ENCODE peak calls at places on chromosome 16, in four cellular contexts. G is IMR-90; Z is stomach; C is CD8-positive, alpha-beta memory T cell. S is an unnamed sample.

GRCh38 chr16:10849736-10850477 is 27.1 kb upstream of the CIITA start:
- DNase-seq in C (no peak), G (no peak), Z (no peak), S (no peak)

GRCh38 chr16:26316683-26317464 is 625.1 kb downstream of the HS3ST4 start:
- DNase-seq in G (no peak), Z (no peak), C (no peak), S (no peak)

GRCh38 chr16:87434146-87434667 is 42.1 kb downstream of the MAP1LC3B start:
- DNase-seq in G (no peak), Z (no peak), C (no peak), S (no peak)

GRCh38 chr16:64738321-64738960 is 383.4 kb downstream of the CDH11 start:
- DNase-seq in G (peak; percentile 66), Z (no peak), C (no peak), S (no peak)

GRCh38 chr16:69334696-69335095 is 4.3 kb upstream of the PDF start:
- DNase-seq in C (no peak), Z (no peak), G (no peak), S (no peak)

GRCh38 chr16:24511801-24512200 is 27.6 kb upstream of the RBBP6 start:
- DNase-seq in Z (no peak), C (no peak), G (no peak), S (no peak)

GRCh38 chr16:55668337-55669281 is 12.8 kb downstream of the SLC6A2 start:
- DNase-seq in G (peak; percentile 5), Z (no peak), C (no peak), S (peak; percentile 86)

GRCh38 chr16:2022723-2023097 is 3.1 kb downstream of the NPW start:
- DNase-seq in G (peak; percentile 26), C (no peak), Z (no peak), S (no peak)

GRCh38 chr16:53094013-53094630 is 39.3 kb downstream of the CHD9 start:
- DNase-seq in Z (peak; percentile 82), G (no peak), C (peak; percentile 25), S (peak; percentile 80)

GRCh38 chr16:16907089-16907488 is 528.1 kb downstream of the NPIPA7 start:
- DNase-seq in G (no peak), C (no peak), Z (no peak), S (no peak)

GRCh38 chr16:87218281-87219055 is 98.7 kb downstream of the C16orf95 start:
- DNase-seq in Z (no peak), C (no peak), G (no peak), S (no peak)

GRCh38 chr16:20671903-20672302 is 25.6 kb downstream of the ACSM1 start:
- DNase-seq in Z (no peak), G (no peak), C (no peak), S (no peak)

GRCh38 chr16:86227801-86228200 is 282.5 kb upstream of the FOXF1 start:
- DNase-seq in Z (peak; percentile 17), C (no peak), G (peak; percentile 32), S (no peak)

GRCh38 chr16:8866118-8866883 is 2.5 kb downstream of the CARHSP1 start:
- DNase-seq in G (no peak), C (no peak), Z (peak; percentile 49), S (no peak)

GRCh38 chr16:29842732-29843346 is 20.2 kb downstream of the CDIPT start:
- DNase-seq in G (no peak), Z (no peak), C (no peak), S (no peak)

GRCh38 chr16:8751481-8752311 is 45.7 kb downstream of the TMEM186 start:
- DNase-seq in Z (no peak), C (no peak), G (peak; percentile 78), S (peak; percentile 69)

GRCh38 chr16:57268804-57269800 is 15.4 kb downstream of the PLLP start:
- DNase-seq in C (no peak), Z (peak; percentile 95), G (peak; percentile 14), S (peak; percentile 30)

GRCh38 chr16:10558746-10559641 is 21.4 kb downstream of the EMP2 start:
- DNase-seq in G (no peak), Z (peak; percentile 75), C (no peak), S (peak; percentile 86)

GRCh38 chr16:80704751-80705150 is 99.6 kb downstream of the CDYL2 start:
- DNase-seq in Z (no peak), C (no peak), G (no peak), S (no peak)

GRCh38 chr16:86072328-86073102 is 173.6 kb downstream of the IRF8 start:
- DNase-seq in C (no peak), G (peak; percentile 86), Z (peak; percentile 61), S (peak; percentile 49)

GRCh38 chr16:66028505-66029216 is 337.8 kb upstream of the CDH5 start:
- DNase-seq in G (peak; percentile 89), Z (no peak), C (no peak), S (no peak)

GRCh38 chr16:3456374-3456773 is 12.9 kb downstream of the NAA60 start:
- DNase-seq in C (no peak), Z (peak; percentile 17), G (peak; percentile 8), S (no peak)

GRCh38 chr16:3454093-3454492 is 10.6 kb downstream of the NAA60 start:
- DNase-seq in C (no peak), G (peak; percentile 8), Z (peak; percentile 14), S (peak; percentile 58)

GRCh38 chr16:3458278-3458851 is 14.9 kb downstream of the NAA60 start:
- DNase-seq in G (peak; percentile 49), Z (no peak), C (no peak), S (peak; percentile 33)

GRCh38 chr16:3457434-3458252 is 14.2 kb downstream of the NAA60 start:
- DNase-seq in C (peak; percentile 88), G (peak; percentile 87), Z (peak; percentile 91), S (peak; percentile 68)

DNA sequence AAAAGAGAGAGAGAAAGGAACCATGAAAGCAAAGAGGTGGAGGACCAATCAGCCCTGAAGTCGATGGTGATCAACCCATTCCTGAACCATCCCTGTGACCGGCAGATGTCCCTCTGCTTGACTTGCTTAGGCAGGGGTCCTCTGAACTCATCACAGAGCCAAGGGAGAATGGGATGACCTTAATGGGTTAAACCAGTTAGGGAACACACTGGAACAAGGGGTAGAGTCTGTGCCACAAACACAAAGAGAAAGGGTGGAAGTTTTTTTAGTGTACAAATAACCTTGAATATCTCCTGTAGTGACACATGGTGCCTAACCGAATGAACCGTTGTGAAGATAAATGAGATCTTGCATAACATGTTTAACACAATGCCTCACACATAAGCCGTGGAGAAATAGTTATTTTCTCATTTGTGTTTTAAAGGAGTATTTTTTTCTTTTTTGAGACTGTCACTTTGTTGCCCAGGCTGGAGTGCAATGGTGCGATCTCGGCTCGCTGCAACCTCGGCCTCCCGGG is 11.2 kb downstream of the NAA60 start:
- DNase-seq in G (no peak), Z (no peak), C (no peak), S (no peak)
- H3K4me1 ChIP-seq in G (peaks cover 6% of the 10 kb centered on the region), Z (peaks cover 26% of the 10 kb centered on the region), C (peaks cover 19% of the 10 kb centered on the region), S (peaks cover 13% of the 10 kb centered on the region)

GRCh38 chr16:89841275-89841674 is 13.0 kb downstream of the SPIRE2 start:
- DNase-seq in Z (no peak), C (peak; percentile 53), G (no peak), S (no peak)
- H3K4me1 ChIP-seq in Z (peaks cover 23% of the 10 kb centered on the region), C (peaks cover 39% of the 10 kb centered on the region), G (peaks cover 10% of the 10 kb centered on the region), S (peaks cover 22% of the 10 kb centered on the region)

GRCh38 chr16:84600343-84601229 is 17.3 kb downstream of the COTL1 start:
- DNase-seq in Z (no peak), G (peak; percentile 43), C (no peak), S (no peak)
- H3K4me1 ChIP-seq in Z (peaks cover 94% of the 10 kb centered on the region), G (peaks cover 50% of the 10 kb centered on the region), C (peaks cover 90% of the 10 kb centered on the region), S (peaks cover 16% of the 10 kb centered on the region)

GRCh38 chr16:67182288-67182687 is 1.5 kb downstream of the MATCAP1 start:
- DNase-seq in Z (no peak), G (peak; percentile 23), C (no peak), S (no peak)
- H3K4me1 ChIP-seq in Z (peaks cover 65% of the 10 kb centered on the region), G (peaks cover 15% of the 10 kb centered on the region), C (peaks cover 34% of the 10 kb centered on the region), S (peaks cover 57% of the 10 kb centered on the region)

DNA sequence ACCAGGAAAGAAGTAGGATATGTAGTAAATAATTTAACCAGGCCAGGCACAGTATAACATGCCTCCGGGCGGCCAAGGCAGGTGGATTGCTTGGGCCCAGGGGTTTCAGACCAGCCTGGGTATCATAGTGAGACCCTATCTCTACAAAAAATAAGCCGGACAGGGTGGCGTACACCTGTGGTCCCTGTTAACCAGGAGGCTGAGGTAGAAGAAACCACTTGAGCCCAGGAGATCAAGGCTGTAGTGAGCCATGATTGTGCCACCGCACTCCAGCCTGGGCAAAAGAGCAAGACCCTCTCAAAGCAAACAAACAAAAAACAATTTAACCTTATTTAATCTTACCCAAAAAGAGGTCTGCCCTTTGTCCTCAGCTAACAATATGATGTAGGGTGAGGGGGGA is 3.5 kb downstream of the ZDHHC7 start:
- DNase-seq in G (no peak), Z (no peak), C (no peak), S (no peak)
- H3K4me1 ChIP-seq in G (peaks cover 30% of the 10 kb centered on the region), Z (peaks cover 82% of the 10 kb centered on the region), C (peaks cover 50% of the 10 kb centered on the region), S (peaks cover 44% of the 10 kb centered on the region)

S was measured in PC-9.